ENCODE peak calls at places on chromosomes 1 and 21, in four cellular contexts. F is stomach, E is uterus, X is transverse colon. C is an unnamed sample. For H3K4me1, the result is how much of the 10 kb centered on the place peaks cover.

GRCh38 chr1:32255072-32256071 is 4.3 kb downstream of the LCK start:
- DNase-seq in F (no peak), E (no peak), X (no peak), C (no peak)

GRCh38 chr1:156864796-156865195 is 4.1 kb downstream of the NTRK1 start:
- DNase-seq in F (no peak), E (no peak), X (no peak), C (no peak)

GRCh38 chr21:15514073-15514946 is 215.5 kb upstream of the USP25 start:
- DNase-seq in F (no peak), E (no peak), X (peak), C (no peak)

GRCh38 chr1:196160066-196160795 is 448.0 kb downstream of the KCNT2 start:
- DNase-seq in F (no peak), E (no peak), X (no peak), C (no peak)

GRCh38 chr1:167502192-167502551 is 16.2 kb downstream of the CD247 start:
- DNase-seq in F (no peak), E (no peak), X (no peak), C (no peak)

GRCh38 chr21:17003221-17003620 is 509.6 kb upstream of the CXADR start:
- DNase-seq in F (no peak), E (no peak), X (no peak), C (no peak)

GRCh38 chr1:22208973-22209378 is 66.1 kb upstream of the WNT4 start:
- DNase-seq in F (no peak), E (no peak), X (no peak), C (no peak)

GRCh38 chr21:43865471-43866181 is 603 bp downstream of the AGPAT3 start:
- DNase-seq in F (peak), E (peak), X (peak), C (peak)

GRCh38 chr1:37741130-37741529 is 23.8 kb downstream of the EPHA10 start:
- DNase-seq in F (no peak), E (no peak), X (no peak), C (no peak)

GRCh38 chr1:5968161-5968736 is 24.0 kb downstream of the NPHP4 start:
- DNase-seq in F (no peak), E (no peak), X (no peak), C (no peak)

GRCh38 chr21:31875424-31876097 is 2.7 kb downstream of the HUNK start:
- DNase-seq in F (no peak), E (no peak), X (no peak), C (no peak)

GRCh38 chr1:239575113-239575512 is 188.7 kb downstream of the CHRM3 start:
- DNase-seq in F (no peak), E (no peak), X (no peak), C (no peak)

GRCh38 chr1:109438798-109439297 is 12.6 kb upstream of the PSMA5 start:
- DNase-seq in F (no peak), E (peak), X (no peak), C (no peak)

GRCh38 chr1:22533244-22533643 is 30.0 kb upstream of the EPHA8 start:
- DNase-seq in F (no peak), E (no peak), X (no peak), C (no peak)

GRCh38 chr1:176866011-176866410 is 298.5 kb downstream of the ASTN1 start:
- DNase-seq in F (no peak), E (no peak), X (no peak), C (no peak)

GRCh38 chr21:44529011-44529421 is 11.0 kb downstream of the KRTAP10-1 start:
- DNase-seq in F (peak), E (no peak), X (peak), C (no peak)

GRCh38 chr1:47209725-47210330 is 20.0 kb upstream of the PDZK1IP1 start:
- DNase-seq in F (no peak), E (no peak), X (no peak), C (no peak)

GRCh38 chr1:98360864-98361263 is 300.7 kb upstream of the SNX7 start:
- DNase-seq in F (no peak), E (no peak), X (no peak), C (no peak)

GRCh38 chr1:186835448-186835847 is 6.7 kb downstream of the PLA2G4A start:
- DNase-seq in F (no peak), E (no peak), X (no peak), C (no peak)

GRCh38 chr1:10573446-10573845 is 98.7 kb downstream of the PEX14 start:
- DNase-seq in F (no peak), E (no peak), X (no peak), C (no peak)

GRCh38 chr1:67564193-67564592 is 120.8 kb upstream of the GADD45A start:
- DNase-seq in F (no peak), E (peak), X (peak), C (no peak)

GRCh38 chr1:204751883-204752687 is 66.5 kb upstream of the LRRN2 start:
- DNase-seq in F (no peak), E (no peak), X (peak), C (no peak)

GRCh38 chr1:160640359-160641123 is 6.3 kb downstream of the SLAMF1 start:
- DNase-seq in F (no peak), E (no peak), X (no peak), C (no peak)

GRCh38 chr1:185158806-185159205 is 1.8 kb downstream of the SWT1 start:
- DNase-seq in F (no peak), E (peak), X (no peak), C (no peak)

GRCh38 chr21:35046223-35046690 is 2.8 kb downstream of the RUNX1 start:
- DNase-seq in F (no peak), E (no peak), X (no peak), C (no peak)

GRCh38 chr1:203625623-203626189 is 926 bp upstream of the ATP2B4 start:
- DNase-seq in F (no peak), E (peak), X (peak), C (no peak)

GRCh38 chr1:51768971-51769601 is 109.4 kb downstream of the NRDC start:
- DNase-seq in F (no peak), E (peak), X (peak), C (no peak)

GRCh38 chr1:201299968-201300367 is 16.7 kb downstream of the PKP1 start:
- DNase-seq in F (peak), E (no peak), X (peak), C (no peak)

GRCh38 chr1:85277027-85277625 is 694 bp upstream of the BCL10 start:
- DNase-seq in F (no peak), E (no peak), X (no peak), C (no peak)
- H3K4me1 ChIP-seq in F (under half), E (under half), X (under half), C (under half)

GRCh38 chr1:29196863-29197589 is 15.3 kb upstream of the SRSF4 start:
- DNase-seq in F (no peak), E (no peak), X (no peak), C (peak)

GRCh38 chr1:29193879-29194455 is 12.3 kb upstream of the SRSF4 start:
- DNase-seq in F (no peak), E (no peak), X (no peak), C (no peak)

GRCh38 chr1:29197590-29197924 is 15.9 kb upstream of the SRSF4 start:
- DNase-seq in F (peak), E (no peak), X (peak), C (no peak)

GRCh38 chr1:29197993-29198392 is 16.3 kb upstream of the SRSF4 start:
- DNase-seq in F (no peak), E (no peak), X (no peak), C (no peak)

DNA sequence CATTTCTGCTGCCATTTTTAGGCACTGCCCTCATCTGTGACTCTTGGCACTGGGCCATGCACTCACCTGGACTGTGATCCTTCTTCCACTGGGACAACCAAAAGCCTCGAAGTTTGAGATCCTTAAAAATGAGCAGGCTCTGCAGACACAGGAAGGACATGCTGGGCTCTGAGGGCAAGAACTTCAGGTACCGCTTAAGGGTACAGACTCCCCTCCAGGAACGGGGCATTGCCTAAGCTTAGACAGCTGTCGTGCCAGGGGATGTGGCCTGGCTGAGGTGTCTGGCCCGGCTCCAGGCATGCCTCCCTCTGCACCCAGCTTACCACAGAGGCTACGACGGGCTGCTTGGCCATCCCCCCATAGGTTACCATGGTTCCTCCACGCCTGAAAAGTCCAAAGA is 14.2 kb upstream of the SRSF4 start:
- DNase-seq in F (peak), E (no peak), X (no peak), C (no peak)
- H3K4me3 ChIP-seq in F (no peak), E (no peak), X (no peak), C (no peak)

DNA sequence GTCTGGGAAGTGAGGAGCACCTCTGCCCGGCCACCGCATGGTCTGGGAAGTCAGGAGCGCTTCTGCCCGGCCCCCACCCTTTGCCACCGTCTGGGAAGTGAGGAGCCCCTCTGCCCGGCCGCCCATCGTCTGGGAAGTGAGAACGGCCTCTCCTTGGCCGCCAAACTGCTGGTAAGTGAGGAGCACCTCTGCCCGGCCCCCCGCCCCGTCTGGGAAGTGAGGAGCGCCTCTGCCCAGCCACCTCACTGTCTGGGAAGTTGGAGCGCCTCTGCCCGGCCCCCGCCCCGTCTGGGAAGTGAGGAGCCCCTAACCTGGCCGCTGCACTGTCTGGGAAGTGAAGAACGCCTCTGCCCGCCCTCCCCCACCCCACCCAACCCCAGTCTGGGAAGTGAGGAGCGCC is 22.6 kb downstream of the KCNH1 start:
- DNase-seq in F (no peak), E (no peak), X (no peak), C (no peak)
- TF ChIP-seq POLR2A in F (no peak), E (no peak), X (no peak), C (no peak)

DNA sequence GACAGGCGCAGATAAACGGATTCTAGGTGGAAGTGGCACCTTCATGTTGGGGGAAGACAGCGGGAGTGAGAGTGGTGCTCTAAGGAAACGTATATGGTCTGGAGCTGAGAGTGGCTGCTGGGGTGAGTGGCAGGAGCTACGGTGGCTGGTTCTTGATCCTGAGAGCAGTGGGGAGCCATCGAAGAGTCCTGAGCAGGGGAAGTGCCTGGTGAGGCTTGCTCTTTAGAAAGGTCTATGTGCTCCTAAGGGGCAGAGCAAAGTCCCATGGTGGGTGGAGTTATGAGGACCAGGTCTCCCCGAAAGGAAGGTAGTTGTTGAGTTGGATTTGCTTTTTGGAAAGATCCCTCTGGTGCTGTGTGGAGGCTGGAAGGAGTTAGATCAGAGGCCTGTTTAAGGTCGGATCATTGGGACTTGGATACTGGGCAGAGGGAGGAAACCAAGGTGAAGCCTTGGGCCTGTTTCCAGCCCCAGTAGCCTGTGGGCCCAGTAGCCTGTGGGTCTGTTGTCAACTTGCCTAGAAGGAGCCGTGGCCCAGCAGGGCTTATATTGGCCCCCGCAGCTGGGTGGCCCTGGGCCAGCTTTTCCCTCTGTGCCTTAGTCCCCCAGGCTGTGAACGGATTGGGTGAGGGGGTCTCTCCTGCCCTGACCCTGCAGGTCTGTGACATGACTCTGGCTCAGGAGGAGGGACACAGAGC is 33.0 kb downstream of the ACOT11 start:
- DNase-seq in F (no peak), E (no peak), X (no peak), C (no peak)
- H3K4me1 ChIP-seq in F (half or more), E (under half), X (under half), C (under half)

C was measured in ovary.